ENCODE peak calls at places on chromosomes 7 and 10, in seven cellular contexts. H is MM.1S, F is cardiac muscle cell, A is K562, Y is neural progenitor cell, L is tibial nerve, B is adrenal gland. C is an unnamed sample. For H3K4me1, the result is how much of the 10 kb centered on the place peaks cover.

GRCh38 chr7:45968312-45968711 is 47.2 kb upstream of the IGFBP3 start:
- DNase-seq in H (no peak), B (no peak), A (no peak), F (no peak), Y (no peak), L (no peak), C (no peak)

GRCh38 chr10:79111846-79112614 is 43.3 kb downstream of the ZMIZ1 start:
- DNase-seq in B (no peak), A (no peak), L (no peak), H (no peak), Y (no peak), F (peak), C (peak)

GRCh38 chr7:114644455-114644854 is 229.8 kb downstream of the FOXP2 start:
- DNase-seq in B (no peak), L (no peak), H (no peak), A (no peak), F (no peak), Y (no peak), C (no peak)

GRCh38 chr7:14432936-14433335 is 443.5 kb upstream of the ETV1 start:
- DNase-seq in A (no peak), H (no peak), Y (peak), B (no peak), F (no peak), L (no peak), C (no peak)

GRCh38 chr7:12570148-12570528 is 382 bp upstream of the SCIN start:
- DNase-seq in B (no peak), Y (peak), A (no peak), F (no peak), H (peak), L (no peak), C (no peak)

GRCh38 chr10:73054286-73054685 is 42.4 kb downstream of the P4HA1 start:
- DNase-seq in F (no peak), B (no peak), H (peak), Y (no peak), L (no peak), A (no peak), C (no peak)

GRCh38 chr7:19112290-19113000 is 5.0 kb downstream of the TWIST1 start:
- DNase-seq in L (no peak), H (no peak), A (no peak), Y (peak), B (no peak), F (peak), C (peak)

GRCh38 chr7:25675789-25676474 is 447.6 kb upstream of the NPVF start:
- DNase-seq in F (no peak), B (no peak), H (no peak), L (no peak), A (no peak), Y (no peak), C (no peak)

GRCh38 chr10:73263948-73264347 is 11.5 kb upstream of the MRPS16 start:
- DNase-seq in H (peak), L (no peak), F (no peak), Y (no peak), A (no peak), B (no peak), C (no peak)

GRCh38 chr7:13042605-13043236 is 355.3 kb downstream of the ARL4A start:
- DNase-seq in F (no peak), Y (no peak), L (no peak), H (no peak), B (no peak), A (no peak), C (no peak)

GRCh38 chr7:28151965-28152364 is 28.6 kb downstream of the JAZF1 start:
- DNase-seq in Y (no peak), H (peak), B (no peak), F (no peak), A (no peak), L (no peak), C (no peak)

GRCh38 chr7:130356121-130356759 is 11.6 kb downstream of the CPA5 start:
- DNase-seq in H (no peak), L (peak), Y (peak), F (peak), A (no peak), B (peak), C (peak)

GRCh38 chr7:73613954-73614735 is 10.2 kb downstream of the MLXIPL start:
- DNase-seq in F (no peak), B (no peak), L (no peak), H (no peak), A (no peak), Y (no peak), C (no peak)

GRCh38 chr7:152313879-152314604 is 121.8 kb downstream of the KMT2C start:
- DNase-seq in B (peak), H (no peak), Y (no peak), L (peak), F (peak), A (peak), C (no peak)

GRCh38 chr10:11689945-11690736 is 52.0 kb upstream of the ECHDC3 start:
- DNase-seq in A (no peak), L (no peak), H (no peak), Y (no peak), B (no peak), F (no peak), C (no peak)

GRCh38 chr10:63922714-63923317 is 401.6 kb downstream of the REEP3 start:
- DNase-seq in F (no peak), Y (peak), L (no peak), H (no peak), A (no peak), B (no peak), C (no peak)

GRCh38 chr7:83579740-83580139 is 69.2 kb downstream of the SEMA3E start:
- DNase-seq in B (no peak), L (no peak), H (no peak), A (no peak), F (no peak), Y (no peak), C (no peak)

GRCh38 chr7:101502466-101503098 is 126.5 kb downstream of the MYL10 start:
- DNase-seq in B (no peak), Y (no peak), L (no peak), H (no peak), A (no peak), F (no peak), C (no peak)

GRCh38 chr7:157663061-157663863 is 326.5 kb downstream of the DNAJB6 start:
- DNase-seq in H (no peak), B (peak), Y (no peak), A (no peak), F (no peak), L (no peak), C (no peak)

GRCh38 chr7:101678713-101679112 is 49.6 kb upstream of the MYL10 start:
- DNase-seq in F (no peak), A (no peak), H (no peak), L (no peak), Y (no peak), B (peak), C (no peak)

GRCh38 chr10:110827410-110827809 is 44.3 kb upstream of the PDCD4 start:
- DNase-seq in B (no peak), H (no peak), F (no peak), L (no peak), A (no peak), Y (no peak), C (no peak)

GRCh38 chr10:132684164-132684891 is 101.6 kb downstream of the NKX6-2 start:
- DNase-seq in B (peak), F (no peak), L (no peak), H (no peak), Y (no peak), A (no peak), C (no peak)

GRCh38 chr7:111929258-111929657 is 276.9 kb downstream of the DOCK4 start:
- DNase-seq in Y (no peak), L (no peak), A (no peak), B (no peak), H (no peak), F (no peak), C (no peak)

GRCh38 chr7:584122-584465 is 64.4 kb upstream of the PDGFA start:
- DNase-seq in Y (no peak), B (peak), F (no peak), H (no peak), A (no peak), L (no peak), C (no peak)

GRCh38 chr10:1679821-1680650 is 57.3 kb downstream of the ADARB2 start:
- DNase-seq in B (no peak), L (no peak), H (no peak), A (no peak), F (peak), Y (peak), C (no peak)

GRCh38 chr10:94299417-94299816 is 63.3 kb downstream of the NOC3L start:
- DNase-seq in A (peak), Y (no peak), H (peak), F (no peak), L (no peak), B (no peak), C (no peak)

GRCh38 chr7:50781371-50781770 is 1.3 kb downstream of the GRB10 start:
- DNase-seq in A (no peak), B (no peak), F (no peak), H (no peak), Y (peak), L (no peak), C (no peak)

GRCh38 chr7:139505563-139505962 is 17.9 kb upstream of the CLEC2L start:
- DNase-seq in F (peak), B (no peak), A (peak), Y (peak), L (no peak), H (no peak), C (no peak)

GRCh38 chr7:135753616-135754413 is 5.2 kb upstream of the FAM180A start:
- DNase-seq in B (no peak), A (no peak), H (no peak), L (no peak), F (no peak), Y (no peak), C (no peak)

GRCh38 chr7:149799397-149800168 is 26.2 kb upstream of the ZNF467 start:
- DNase-seq in H (peak), F (peak), Y (peak), A (peak), L (peak), B (no peak), C (no peak)

GRCh38 chr7:79709574-79710409 is 256.3 kb upstream of the MAGI2 start:
- DNase-seq in L (no peak), A (no peak), H (no peak), B (no peak), F (no peak), Y (no peak), C (no peak)

GRCh38 chr10:124798364-124798763 is 3.3 kb upstream of the ABRAXAS2 start:
- DNase-seq in F (no peak), B (no peak), H (no peak), A (no peak), L (no peak), Y (no peak), C (no peak)

GRCh38 chr7:19989906-19990305 is 216.5 kb upstream of the TMEM196 start:
- DNase-seq in F (no peak), B (no peak), A (no peak), H (no peak), L (no peak), Y (no peak), C (no peak)

GRCh38 chr10:80599424-80599847 is 61.7 kb downstream of the SH2D4B start:
- DNase-seq in F (peak), A (peak), B (no peak), Y (peak), L (no peak), H (peak), C (no peak)

GRCh38 chr7:118219157-118219512 is 5.4 kb upstream of the ANKRD7 start:
- DNase-seq in A (no peak), L (no peak), F (no peak), Y (no peak), B (no peak), H (no peak), C (no peak)

GRCh38 chr10:17758200-17758599 is 6.2 kb downstream of the TMEM236 start:
- DNase-seq in F (no peak), L (no peak), H (no peak), B (no peak), A (no peak), Y (no peak), C (no peak)

GRCh38 chr7:50367098-50367497 is 62.6 kb downstream of the IKZF1 start:
- DNase-seq in H (no peak), A (no peak), Y (no peak), F (no peak), L (no peak), B (no peak), C (no peak)

DNA sequence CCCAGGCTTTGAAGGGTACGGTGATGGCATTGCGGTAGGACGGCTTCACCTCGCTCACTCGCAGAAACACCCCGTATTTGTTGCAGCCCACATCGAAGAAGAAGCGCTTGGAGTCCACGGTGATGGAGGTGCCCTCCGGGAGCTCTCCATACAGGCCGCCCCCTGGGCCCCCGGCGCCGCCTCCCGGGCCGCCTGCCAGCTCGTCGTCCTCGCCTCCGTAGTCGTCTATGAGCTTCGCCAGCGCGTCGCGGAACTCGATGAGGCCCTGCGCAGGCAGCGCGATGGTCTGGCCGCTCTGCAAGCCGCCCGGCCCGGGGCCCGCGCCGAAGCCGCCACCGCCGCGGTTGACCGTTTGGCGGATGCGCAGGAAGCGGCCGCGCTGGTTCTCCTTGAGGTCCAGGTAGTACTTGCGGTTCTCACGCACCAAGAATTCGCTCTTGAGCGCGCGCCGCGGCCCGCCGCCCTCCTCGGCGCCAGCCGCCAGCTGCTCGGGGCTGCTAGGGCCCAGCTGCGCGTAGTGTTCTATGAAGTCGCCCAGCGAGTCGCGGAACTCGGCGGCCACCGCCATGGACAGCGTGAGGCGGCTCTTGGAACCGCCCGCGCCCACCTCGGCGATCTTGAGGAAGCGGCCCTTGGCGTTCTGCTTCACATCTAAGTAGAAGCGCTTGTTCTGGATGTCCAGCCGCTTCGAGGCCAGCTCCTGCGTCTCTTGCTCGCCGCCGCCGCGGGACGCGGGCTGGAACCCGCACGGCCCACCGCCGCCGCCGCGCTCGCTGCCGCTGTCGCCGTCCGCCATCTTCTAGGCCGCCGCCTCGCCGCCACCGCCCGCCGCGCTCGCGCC is 557 bp downstream of the PURB start:
- DNase-seq in L (peak), F (peak), Y (peak), H (peak), A (peak), B (peak), C (no peak)
- H3K4me1 ChIP-seq in L (half or more), F (under half), Y (under half), H (under half), A (under half), B (half or more), C (half or more)

GRCh38 chr7:99380032-99380822 is 5.7 kb downstream of the ARPC1B start:
- DNase-seq in A (peak), Y (no peak), L (peak), B (peak), F (no peak), H (no peak), C (no peak)
- H3K4me1 ChIP-seq in A (under half), Y (under half), L (under half), B (under half), F (under half), H (under half), C (under half)

GRCh38 chr10:77592946-77593636 is 44.5 kb downstream of the KCNMA1 start:
- DNase-seq in B (peak), L (no peak), A (no peak), F (no peak), H (no peak), Y (no peak), C (peak)

GRCh38 chr10:77592510-77592909 is 45.1 kb downstream of the KCNMA1 start:
- DNase-seq in B (no peak), A (no peak), H (no peak), F (no peak), L (no peak), Y (no peak), C (no peak)

GRCh38 chr10:77591238-77591880 is 46.2 kb downstream of the KCNMA1 start:
- DNase-seq in F (no peak), H (no peak), Y (no peak), L (no peak), B (no peak), A (no peak), C (no peak)

GRCh38 chr10:77588886-77589285 is 48.7 kb downstream of the KCNMA1 start:
- DNase-seq in L (no peak), F (no peak), B (no peak), H (no peak), Y (no peak), A (no peak), C (no peak)

GRCh38 chr10:77590344-77591237 is 47.0 kb downstream of the KCNMA1 start:
- DNase-seq in B (peak), A (no peak), L (no peak), Y (no peak), H (no peak), F (no peak), C (no peak)
- H3K4me1 ChIP-seq in B (under half), A (under half), L (under half), Y (under half), H (under half), F (under half), C (under half)

GRCh38 chr7:26958834-26959233 is 94.4 kb upstream of the SKAP2 start:
- DNase-seq in A (no peak), H (no peak), Y (no peak), B (no peak), F (no peak), L (no peak), C (no peak)

GRCh38 chr7:26965724-26966123 is 101.3 kb upstream of the SKAP2 start:
- DNase-seq in Y (no peak), L (no peak), H (no peak), F (no peak), A (no peak), B (no peak), C (no peak)

GRCh38 chr7:26959290-26959689 is 94.9 kb upstream of the SKAP2 start:
- DNase-seq in L (no peak), H (no peak), A (no peak), Y (no peak), F (no peak), B (no peak), C (no peak)

GRCh38 chr7:26964409-26964808 is 100.0 kb upstream of the SKAP2 start:
- DNase-seq in H (no peak), F (no peak), B (no peak), A (no peak), L (no peak), Y (no peak), C (no peak)
- H3K4me1 ChIP-seq in H (under half), F (under half), B (under half), A (under half), L (under half), Y (under half), C (under half)

GRCh38 chr10:46020871-46021553 is 9.4 kb downstream of the NCOA4 start:
- DNase-seq in Y (no peak), F (no peak), H (no peak), A (no peak), L (no peak), B (no peak), C (no peak)
- H3K4me1 ChIP-seq in Y (under half), F (half or more), H (under half), A (half or more), L (under half), B (half or more), C (under half)

GRCh38 chr10:119595134-119595714 is 1.5 kb downstream of the TIAL1 start:
- DNase-seq in B (no peak), Y (peak), L (no peak), H (no peak), A (no peak), F (no peak), C (no peak)
- H3K4me1 ChIP-seq in B (half or more), Y (under half), L (under half), H (under half), A (under half), F (under half), C (under half)

C was measured in right atrium auricular region.